ENCODE peak calls at places on chromosomes 11 and 22, in nine cellular contexts. Y, D, X, Q, H, S, J, Z and O are unnamed samples.

GRCh38 chr11:15145635-15146034 is 30.9 kb downstream of the INSC start:
- DNase-seq in Y (no peak), D (no peak), X (no peak), Q (no peak), H (peak; percentile 31), S (no peak), J (no peak), Z (no peak), O (no peak)

GRCh38 chr22:46829140-46829891 is 66.9 kb downstream of the TBC1D22A start:
- DNase-seq in Y (no peak), D (no peak), X (peak; percentile 72), Q (no peak), H (no peak), S (no peak), J (no peak), Z (no peak), O (peak; percentile 61)

GRCh38 chr22:41117127-41117965 is 25.0 kb downstream of the EP300 start:
- DNase-seq in Y (no peak), D (no peak), X (no peak), Q (no peak), H (no peak), S (no peak), J (no peak), Z (no peak), O (no peak)

GRCh38 chr11:97965849-97966646 is 1054.7 kb upstream of the CNTN5 start:
- DNase-seq in Y (no peak), D (no peak), X (no peak), Q (no peak), H (no peak), S (no peak), J (no peak), Z (no peak), O (no peak)

GRCh38 chr22:41050873-41051272 is 41.5 kb upstream of the EP300 start:
- DNase-seq in Y (no peak), D (no peak), X (no peak), Q (no peak), H (no peak), S (no peak), J (no peak), Z (no peak), O (no peak)

GRCh38 chr11:134576721-134577171 is 164.7 kb upstream of the B3GAT1 start:
- DNase-seq in Y (peak; percentile 33), D (no peak), X (no peak), Q (no peak), H (no peak), S (peak; percentile 7), J (no peak), Z (no peak), O (no peak)

GRCh38 chr11:23856654-23857053 is 640.2 kb upstream of the LUZP2 start:
- DNase-seq in Y (no peak), D (no peak), X (no peak), Q (no peak), H (no peak), S (no peak), J (no peak), Z (no peak), O (no peak)

GRCh38 chr11:14566331-14567063 is 46.3 kb upstream of the PSMA1 start:
- DNase-seq in Y (no peak), D (no peak), X (no peak), Q (no peak), H (no peak), S (no peak), J (no peak), Z (no peak), O (no peak)

GRCh38 chr11:76763573-76764348 is 19.4 kb upstream of the TSKU start:
- DNase-seq in Y (no peak), D (no peak), X (no peak), Q (no peak), H (no peak), S (no peak), J (no peak), Z (peak; percentile 30), O (no peak)

GRCh38 chr22:24827305-24827704 is 21.3 kb downstream of the SGSM1 start:
- DNase-seq in Y (no peak), D (no peak), X (no peak), Q (no peak), H (peak; percentile 83), S (no peak), J (no peak), Z (no peak), O (no peak)

GRCh38 chr11:103958475-103959215 is 77.8 kb upstream of the DDI1 start:
- DNase-seq in Y (no peak), D (no peak), X (no peak), Q (no peak), H (no peak), S (no peak), J (no peak), Z (no peak), O (no peak)

GRCh38 chr11:63845305-63845704 is 6.4 kb downstream of the MARK2 start:
- DNase-seq in Y (no peak), D (no peak), X (no peak), Q (no peak), H (no peak), S (no peak), J (no peak), Z (no peak), O (peak; percentile 23)

GRCh38 chr11:783581-784015 is 6.3 kb downstream of the CEND1 start:
- DNase-seq in Y (peak; percentile 86), D (no peak), X (no peak), Q (no peak), H (peak; percentile 89), S (no peak), J (peak; percentile 87), Z (peak; percentile 84), O (peak; percentile 83)

GRCh38 chr11:69732910-69733309 is 29.1 kb upstream of the FGF19 start:
- DNase-seq in Y (no peak), D (no peak), X (no peak), Q (no peak), H (no peak), S (no peak), J (no peak), Z (no peak), O (no peak)

GRCh38 chr11:85310479-85310878 is 316.7 kb downstream of the DLG2 start:
- DNase-seq in Y (no peak), D (no peak), X (no peak), Q (no peak), H (no peak), S (no peak), J (no peak), Z (no peak), O (no peak)

DNA sequence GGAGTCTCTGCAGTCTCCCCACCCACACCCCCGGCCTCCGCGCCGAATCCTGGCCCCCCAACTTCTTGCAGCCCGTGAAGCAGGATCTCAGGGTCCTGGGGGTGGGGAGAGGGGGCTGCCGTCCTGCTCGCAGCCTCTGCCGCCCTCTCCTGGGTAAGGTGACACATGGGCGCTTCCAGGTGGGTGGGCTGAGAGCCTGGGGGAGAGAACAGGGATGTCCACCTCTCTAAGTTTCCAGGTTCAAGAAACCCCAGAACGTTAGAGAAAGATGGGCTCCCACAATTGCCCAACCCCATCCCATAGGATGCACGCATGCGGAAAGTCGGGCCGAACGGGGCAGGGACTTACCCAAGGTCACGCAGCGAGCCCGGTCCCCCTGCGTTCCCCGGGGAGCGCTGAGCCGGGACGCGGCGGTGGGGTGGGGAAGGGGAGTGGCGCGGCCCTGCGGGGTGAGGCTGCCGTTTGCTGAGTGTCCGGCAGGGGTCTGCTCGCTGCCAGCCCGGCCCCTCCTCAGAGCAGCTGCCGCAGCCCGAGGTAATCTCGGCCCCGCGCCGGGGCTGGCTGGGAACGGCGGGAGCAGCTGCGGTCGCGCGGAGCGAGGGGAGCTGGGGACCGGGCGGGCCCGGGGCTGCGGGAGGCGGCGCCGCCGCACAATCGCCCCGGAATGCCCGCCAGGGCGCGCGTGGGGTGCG is 705 bp upstream of the CAPN1 start:
- DNase-seq in Y (peak; percentile 82), D (peak; percentile 71), X (peak; percentile 76), Q (no peak), H (peak; percentile 63), S (peak; percentile 34), J (peak; percentile 69), Z (no peak), O (peak; percentile 58)
- TF ChIP-seq POLR2A in Y (no peak), D (no peak), X (no peak), Q (no peak), H (no peak), S (no peak), J (peak; percentile 47), Z (no peak), O (peak; percentile 49)

DNA sequence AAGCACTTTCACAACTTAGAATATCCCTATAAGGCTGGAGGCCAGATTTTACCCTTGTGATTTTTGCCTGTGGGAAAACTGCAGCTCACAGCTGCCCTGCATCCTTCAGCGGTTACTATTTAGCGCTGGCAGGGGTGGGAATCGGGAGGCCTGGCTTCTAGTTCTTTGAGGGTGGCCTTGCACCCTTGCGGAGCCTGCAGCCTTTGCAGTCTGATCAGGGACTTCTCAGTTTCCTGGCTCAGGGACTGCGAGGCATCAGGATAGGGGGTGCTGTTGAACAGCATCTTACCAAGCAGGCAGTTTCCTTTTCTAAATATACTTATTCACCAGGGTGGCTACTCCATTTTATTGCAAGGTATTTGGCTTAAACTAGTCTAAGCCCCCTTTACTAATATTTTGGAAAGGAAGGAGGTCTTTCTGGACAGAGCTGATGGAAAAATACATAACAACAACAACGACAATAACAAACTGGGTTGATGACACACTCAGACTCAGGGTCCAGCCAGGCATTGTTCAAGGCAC is 2.9 kb upstream of the APOA1 start:
- DNase-seq in Y (no peak), D (no peak), X (no peak), Q (no peak), H (no peak), S (no peak), J (no peak), Z (no peak), O (no peak)
- TF ChIP-seq CTCF in Y (no peak), D (no peak), X (no peak), Q (no peak), H (no peak), S (no peak), J (no peak), Z (no peak), O (no peak)

GRCh38 chr11:72641522-72641899 is 32.7 kb downstream of the PDE2A start:
- DNase-seq in Y (no peak), D (no peak), X (no peak), Q (no peak), H (no peak), S (no peak), J (no peak), Z (no peak), O (no peak)
- H3K4me3 ChIP-seq in Y (peak overlapping the region; percentile 90), D (peak overlapping the region; percentile 66), X (peak overlapping the region; percentile 68), Q (peak overlapping the region; percentile 66), H (peak overlapping the region; percentile 57), S (peak overlapping the region; percentile 32), J (peak overlapping the region; percentile 50), Z (peak overlapping the region; percentile 60), O (no peak overlapping the region)

DNA sequence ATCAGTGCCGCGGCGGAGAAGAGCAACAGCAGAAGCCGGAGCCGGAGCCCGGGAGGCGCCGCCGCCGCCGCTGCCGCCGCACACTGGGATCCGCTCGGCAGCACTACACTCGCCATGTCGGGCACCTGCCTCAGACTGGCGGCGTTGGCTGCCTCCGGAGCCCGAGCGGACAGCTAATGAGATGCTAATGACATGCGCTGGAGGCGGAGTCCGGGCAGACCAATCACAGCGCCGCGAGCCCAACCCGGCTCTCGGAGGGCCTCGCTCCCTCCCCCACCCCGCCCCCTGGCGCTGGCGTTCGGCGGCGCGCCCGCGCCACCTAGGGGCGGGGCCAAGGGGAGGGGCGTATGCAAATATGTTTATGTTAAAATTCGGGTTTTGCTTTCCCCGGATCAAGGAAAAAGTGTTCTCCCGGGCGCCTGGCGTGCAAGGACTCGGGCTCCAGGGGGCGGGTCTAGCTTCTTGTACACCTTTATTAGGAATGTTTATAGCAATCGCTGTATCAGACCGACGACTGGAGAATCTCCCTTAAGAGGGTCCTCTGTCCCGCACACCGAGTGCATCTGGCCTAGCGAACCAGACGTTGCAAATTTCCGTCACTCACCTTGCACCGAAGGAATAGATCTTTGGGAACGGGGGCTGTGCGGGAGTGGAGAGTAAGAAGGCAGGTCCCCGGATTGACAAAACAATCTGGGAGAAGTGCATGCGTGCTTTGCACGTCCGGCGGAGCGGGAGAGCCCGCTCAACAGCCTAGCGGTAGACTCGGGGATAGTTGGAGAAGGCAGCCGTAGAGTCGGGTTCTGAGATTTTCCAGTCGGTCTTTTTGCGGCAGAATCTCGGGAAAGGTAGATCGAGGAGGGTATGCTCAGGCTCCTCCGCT is at the start of gene CADM1:
- DNase-seq in Y (peak; percentile 97), D (peak; percentile 63), X (peak; percentile 70), Q (peak; percentile 38), H (peak; percentile 96), S (peak; percentile 90), J (peak; percentile 98), Z (peak; percentile 97), O (peak; percentile 97)
- TF ChIP-seq POLR2A in Y (peak; percentile 66), D (peak; percentile 77), X (peak; percentile 93), Q (peak; percentile 79), H (peak; percentile 71), S (no peak), J (peak; percentile 99), Z (peak; percentile 43), O (peak; percentile 82)